ENCODE peak calls at places on chromosome 4, in seven cellular contexts. Y is left lung, J is nephron progenitor cell, S is neural crest cell, X is colonic mucosa, D is fibroblast of the aortic adventitia, N is heart right ventricle. F is an unnamed sample.

GRCh38 chr4:99008051-99008450 is 12.5 kb downstream of the METAP1 start:
- DNase-seq in Y (no peak), X (no peak), D (no peak), N (no peak), J (no peak), S (no peak), F (no peak)

GRCh38 chr4:109999513-109999912 is 86.8 kb downstream of the EGF start:
- DNase-seq in X (no peak), S (no peak), Y (no peak), D (no peak), N (no peak), J (no peak), F (no peak)

GRCh38 chr4:3304831-3305609 is 12.2 kb downstream of the RGS12 start:
- DNase-seq in J (no peak), Y (no peak), X (no peak), D (peak; percentile 61), N (no peak), S (no peak), F (no peak)

GRCh38 chr4:88949605-88950004 is 107.4 kb downstream of the FAM13A start:
- DNase-seq in X (peak; percentile 62), S (no peak), N (no peak), J (no peak), D (no peak), Y (no peak), F (no peak)

GRCh38 chr4:139718833-139719232 is 53.2 kb downstream of the MGST2 start:
- DNase-seq in X (no peak), Y (no peak), S (no peak), N (no peak), J (no peak), D (no peak), F (no peak)

GRCh38 chr4:123777297-123777859 is 380.8 kb downstream of the SPRY1 start:
- DNase-seq in S (no peak), J (no peak), Y (no peak), N (no peak), X (no peak), D (peak; percentile 66), F (no peak)

GRCh38 chr4:147518086-147518485 is 37.2 kb downstream of the EDNRA start:
- DNase-seq in N (no peak), X (no peak), J (no peak), D (peak; percentile 9), S (no peak), Y (no peak), F (no peak)

GRCh38 chr4:169464080-169464479 is 148.3 kb downstream of the NEK1 start:
- DNase-seq in J (no peak), Y (no peak), D (no peak), X (no peak), N (no peak), S (no peak), F (no peak)

GRCh38 chr4:154497901-154498300 is 6.3 kb upstream of the DCHS2 start:
- DNase-seq in X (no peak), J (no peak), D (peak; percentile 9), S (no peak), Y (no peak), N (no peak), F (no peak)

GRCh38 chr4:109576462-109576861 is 16.4 kb downstream of the MCUB start:
- DNase-seq in X (no peak), D (peak; percentile 43), Y (no peak), S (no peak), N (no peak), J (no peak), F (no peak)

GRCh38 chr4:1834047-1834769 is 21.7 kb downstream of the LETM1 start:
- DNase-seq in X (no peak), J (no peak), Y (no peak), D (no peak), S (no peak), N (no peak), F (no peak)

GRCh38 chr4:60865238-60865637 is 334.9 kb upstream of the ADGRL3 start:
- DNase-seq in D (no peak), J (no peak), X (no peak), N (no peak), S (no peak), Y (no peak), F (no peak)

GRCh38 chr4:56468097-56468422 is 643 bp downstream of the SRP72 start:
- DNase-seq in Y (peak; percentile 46), D (no peak), X (peak; percentile 68), S (no peak), N (no peak), J (peak; percentile 19), F (no peak)

GRCh38 chr4:166421556-166422156 is 548.6 kb downstream of the TLL1 start:
- DNase-seq in Y (no peak), J (no peak), D (peak; percentile 86), X (no peak), S (no peak), N (no peak), F (no peak)

GRCh38 chr4:126938023-126938422 is 694.7 kb upstream of the INTU start:
- DNase-seq in X (no peak), D (peak; percentile 17), J (no peak), S (no peak), Y (no peak), N (no peak), F (no peak)

GRCh38 chr4:171857302-171858005 is 44.2 kb downstream of the GALNTL6 start:
- DNase-seq in N (no peak), Y (no peak), J (no peak), D (no peak), S (no peak), X (no peak), F (no peak)

GRCh38 chr4:68494688-68495087 is 47.4 kb downstream of the TMPRSS11E start:
- DNase-seq in J (no peak), Y (no peak), N (no peak), X (no peak), S (no peak), D (no peak), F (no peak)

GRCh38 chr4:94068712-94069111 is 139.0 kb upstream of the SMARCAD1 start:
- DNase-seq in Y (no peak), X (no peak), S (no peak), N (no peak), D (no peak), J (no peak), F (no peak)

GRCh38 chr4:100852326-100852725 is 334.5 kb upstream of the EMCN start:
- DNase-seq in J (no peak), X (no peak), S (no peak), D (no peak), Y (no peak), N (no peak), F (no peak)

GRCh38 chr4:23959401-23960148 is 69.7 kb upstream of the PPARGC1A start:
- DNase-seq in S (no peak), X (no peak), Y (no peak), N (no peak), J (no peak), D (no peak), F (no peak)

GRCh38 chr4:108559911-108560310 is 60.5 kb upstream of the RPL34 start:
- DNase-seq in Y (no peak), D (no peak), J (no peak), S (no peak), N (no peak), X (no peak), F (no peak)

GRCh38 chr4:121138014-121138413 is 26.1 kb downstream of the TNIP3 start:
- DNase-seq in N (no peak), S (no peak), D (no peak), X (no peak), J (no peak), Y (no peak), F (no peak)

GRCh38 chr4:187475901-187476300 is 519.7 kb upstream of the ZFP42 start:
- DNase-seq in J (no peak), S (no peak), X (no peak), Y (no peak), N (no peak), D (no peak), F (no peak)

GRCh38 chr4:187474238-187474637 is 521.3 kb upstream of the ZFP42 start:
- DNase-seq in N (no peak), Y (no peak), J (no peak), D (no peak), X (no peak), S (no peak), F (no peak)

GRCh38 chr4:187480146-187481145 is 515.1 kb upstream of the ZFP42 start:
- DNase-seq in X (no peak), Y (no peak), N (no peak), J (no peak), D (no peak), S (no peak), F (no peak)

GRCh38 chr4:187478292-187479205 is 517.0 kb upstream of the ZFP42 start:
- DNase-seq in D (peak; percentile 9), Y (no peak), J (no peak), N (no peak), S (no peak), X (no peak), F (no peak)

DNA sequence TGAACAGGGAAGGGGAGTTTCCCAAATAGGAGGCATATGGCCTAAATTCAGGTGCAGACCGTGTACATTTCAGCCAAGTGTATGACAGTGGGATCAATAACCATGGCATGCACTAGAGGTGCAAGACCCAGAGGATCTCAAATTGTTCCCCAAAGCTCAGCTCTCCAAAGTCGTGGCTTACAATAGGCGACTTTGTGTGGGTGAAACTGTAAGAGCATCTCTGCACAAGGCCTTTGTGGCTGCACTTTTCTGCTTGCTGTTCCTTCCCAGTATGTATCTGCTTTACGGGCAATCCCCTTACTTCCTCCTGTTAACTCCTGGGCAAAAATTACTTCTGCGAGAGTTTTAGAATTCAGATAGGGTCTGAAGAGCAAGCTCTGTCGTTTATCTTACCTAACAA is 518.3 kb upstream of the ZFP42 start:
- DNase-seq in S (no peak), D (no peak), X (no peak), Y (no peak), J (no peak), N (no peak), F (no peak)
- TF ChIP-seq CTCF in S (no peak), D (no peak), X (no peak), Y (no peak), J (no peak), N (no peak), F (no peak)

GRCh38 chr4:6885953-6886557 is 23.6 kb upstream of the TBC1D14 start:
- DNase-seq in J (no peak), X (peak; percentile 37), S (no peak), N (peak; percentile 53), D (peak; percentile 73), Y (peak; percentile 75), F (peak; percentile 94)
- TF ChIP-seq CTCF in J (no peak), X (no peak), S (no peak), N (no peak), D (peak; percentile 21), Y (no peak), F (peak; percentile 50)

GRCh38 chr4:161642708-161643107 is 521.1 kb downstream of the FSTL5 start:
- DNase-seq in S (no peak), D (no peak), X (no peak), J (no peak), N (no peak), Y (no peak), F (no peak)
- TF ChIP-seq CTCF in S (no peak), D (no peak), X (no peak), J (no peak), N (no peak), Y (no peak), F (peak; percentile 35)

DNA sequence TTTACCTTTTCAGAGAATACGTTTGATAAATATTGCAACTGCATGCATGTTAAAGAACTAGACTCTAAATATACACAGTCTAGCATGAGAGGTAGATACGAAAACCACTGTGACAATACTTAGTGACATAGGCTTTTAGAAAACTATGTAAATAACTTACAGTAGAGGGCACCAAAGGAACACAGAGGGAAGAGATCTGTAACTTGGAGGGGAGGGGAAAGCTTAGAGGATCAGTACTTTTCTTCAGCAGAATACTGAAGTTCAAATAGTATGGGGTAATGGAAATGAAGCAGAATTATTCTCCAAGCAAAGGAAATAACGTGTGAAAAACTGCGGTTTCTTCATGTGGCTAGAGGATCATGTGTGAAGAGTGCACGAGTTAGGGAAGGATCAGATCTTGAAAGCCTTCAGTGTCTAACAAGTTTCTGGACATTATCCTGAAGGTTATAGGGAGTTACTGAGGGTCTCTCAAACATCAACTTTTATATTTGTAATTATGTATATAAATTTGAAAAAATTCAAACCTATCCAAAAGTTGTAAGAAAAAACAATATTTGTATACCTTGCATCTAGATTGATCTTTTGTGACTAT is 264.3 kb downstream of the NPFFR2 start:
- DNase-seq in X (no peak), Y (no peak), D (peak; percentile 81), J (peak; percentile 5), N (no peak), S (no peak), F (no peak)
- TF ChIP-seq CTCF in X (peak; percentile 31), Y (peak; percentile 45), D (peak; percentile 72), J (peak; percentile 64), N (peak; percentile 49), S (peak; percentile 77), F (no peak)